ENCODE peak calls at places on chromosome 11, in ten cellular contexts. X, M, L, A, C, I, K, Q, T and W are unnamed samples.

GRCh38 chr11:117390743-117391142 is 63.1 kb downstream of the CEP164 start:
- DNase-seq in T (no peak), I (no peak), Q (no peak), X (no peak), M (no peak), A (no peak), L (no peak), K (no peak), C (no peak), W (no peak)

GRCh38 chr11:88174627-88175003 is 628 bp downstream of the RAB38 start:
- DNase-seq in K (peak), A (peak), Q (no peak), L (peak), X (peak), I (no peak), T (peak), C (peak), M (peak), W (peak)

GRCh38 chr11:17183836-17184235 is 23.9 kb downstream of the PIK3C2A start:
- DNase-seq in M (no peak), L (no peak), X (no peak), C (no peak), Q (no peak), A (no peak), K (no peak), T (no peak), I (no peak), W (no peak)

GRCh38 chr11:46410021-46410420 is 18.4 kb upstream of the CHRM4 start:
- DNase-seq in I (peak), Q (no peak), L (no peak), A (no peak), M (no peak), X (no peak), T (no peak), K (no peak), C (no peak), W (no peak)

GRCh38 chr11:82929121-82929520 is 27.6 kb downstream of the DDIAS start:
- DNase-seq in M (no peak), I (no peak), A (no peak), X (no peak), K (no peak), T (no peak), C (no peak), Q (no peak), L (no peak), W (no peak)

GRCh38 chr11:35349897-35350296 is 69.5 kb downstream of the SLC1A2 start:
- DNase-seq in M (no peak), Q (no peak), I (no peak), X (no peak), L (no peak), A (no peak), T (no peak), C (no peak), K (no peak), W (no peak)

GRCh38 chr11:28176231-28176853 is 68.2 kb downstream of the METTL15 start:
- DNase-seq in A (no peak), I (no peak), K (peak), X (no peak), M (peak), Q (no peak), L (no peak), T (no peak), C (no peak), W (no peak)

GRCh38 chr11:75022289-75022688 is 33.6 kb downstream of the NEU3 start:
- DNase-seq in C (no peak), T (no peak), A (no peak), M (no peak), X (no peak), Q (no peak), L (no peak), K (no peak), I (no peak), W (no peak)

GRCh38 chr11:66311470-66311964 is 5.3 kb downstream of the CD248 start:
- DNase-seq in C (no peak), L (no peak), K (no peak), T (no peak), I (no peak), Q (no peak), M (no peak), X (no peak), A (no peak), W (no peak)

GRCh38 chr11:61832758-61833157 is 4.7 kb downstream of the FADS2 start:
- DNase-seq in M (no peak), T (no peak), X (no peak), I (no peak), Q (no peak), L (no peak), A (no peak), C (no peak), K (no peak), W (no peak)

GRCh38 chr11:287821-288327 is 1.1 kb upstream of the PGGHG start:
- DNase-seq in A (no peak), C (no peak), L (no peak), X (no peak), Q (no peak), K (no peak), T (no peak), M (no peak), I (peak), W (no peak)

GRCh38 chr11:44936527-44936926 is 14.2 kb downstream of the TP53I11 start:
- DNase-seq in I (peak), L (peak), K (peak), M (peak), X (peak), T (peak), Q (peak), C (peak), A (peak), W (peak)

GRCh38 chr11:281486-282161 is 3.4 kb downstream of the NLRP6 start:
- DNase-seq in T (no peak), K (no peak), Q (no peak), C (no peak), X (no peak), M (no peak), L (no peak), I (peak), A (no peak), W (no peak)

GRCh38 chr11:118886681-118887111 is 3.0 kb downstream of the CXCR5 start:
- DNase-seq in A (no peak), K (no peak), X (no peak), Q (peak), C (no peak), I (no peak), T (no peak), L (no peak), M (no peak), W (no peak)

GRCh38 chr11:58578635-58579191 is at the start of gene ZFP91:
- DNase-seq in Q (peak), T (peak), I (peak), L (peak), C (peak), K (peak), X (peak), M (peak), A (peak), W (peak)

GRCh38 chr11:125082611-125083311 is 19.7 kb downstream of the SLC37A2 start:
- DNase-seq in I (no peak), K (peak), M (peak), X (no peak), L (no peak), Q (no peak), A (peak), C (no peak), T (peak), W (no peak)

GRCh38 chr11:74923125-74923524 is 25.8 kb downstream of the XRRA1 start:
- DNase-seq in T (no peak), A (no peak), X (no peak), M (no peak), L (no peak), K (no peak), I (no peak), Q (no peak), C (no peak), W (no peak)

GRCh38 chr11:78526497-78527146 is 48.0 kb downstream of the NARS2 start:
- DNase-seq in C (no peak), A (no peak), L (no peak), T (no peak), K (no peak), I (no peak), X (no peak), Q (no peak), M (no peak), W (no peak)

GRCh38 chr11:111148116-111148515 is 97.4 kb upstream of the POU2AF2 start:
- DNase-seq in Q (no peak), C (no peak), I (no peak), K (no peak), X (no peak), M (no peak), T (no peak), A (peak), L (no peak), W (no peak)

GRCh38 chr11:120011836-120012235 is 126.1 kb downstream of the TRIM29 start:
- DNase-seq in T (no peak), C (no peak), I (no peak), Q (no peak), L (no peak), M (no peak), A (no peak), K (no peak), X (no peak), W (no peak)

GRCh38 chr11:126528075-126528474 is 172.6 kb downstream of the ST3GAL4 start:
- DNase-seq in K (no peak), A (no peak), C (no peak), X (no peak), L (no peak), M (no peak), T (no peak), Q (no peak), I (no peak), W (no peak)

GRCh38 chr11:133530501-133530835 is 1.8 kb downstream of the OPCML start:
- DNase-seq in I (no peak), M (no peak), Q (no peak), C (no peak), L (peak), A (no peak), K (no peak), X (no peak), T (no peak), W (no peak)

GRCh38 chr11:61442616-61443015 is 12.7 kb downstream of the SDHAF2 start:
- DNase-seq in M (no peak), K (no peak), X (no peak), I (no peak), A (no peak), Q (no peak), L (no peak), C (no peak), T (no peak), W (no peak)

GRCh38 chr11:17508306-17508705 is 31.7 kb upstream of the ABCC8 start:
- DNase-seq in I (no peak), C (no peak), X (no peak), L (no peak), T (no peak), M (no peak), A (no peak), Q (no peak), K (peak), W (no peak)

GRCh38 chr11:47004595-47005033 is 68.1 kb downstream of the CSTPP1 start:
- DNase-seq in A (peak), C (no peak), M (peak), X (no peak), K (peak), T (peak), L (peak), Q (peak), I (no peak), W (peak)

GRCh38 chr11:58788355-58789023 is 56.0 kb downstream of the GLYATL2 start:
- DNase-seq in L (peak), I (peak), Q (peak), M (peak), A (peak), C (peak), K (peak), T (peak), X (peak), W (peak)

GRCh38 chr11:118789501-118790356 is 1.2 kb downstream of the DDX6 start:
- DNase-seq in X (no peak), L (peak), I (peak), Q (no peak), A (no peak), M (peak), K (peak), T (peak), C (no peak), W (peak)

GRCh38 chr11:108913204-108913603 is 248.3 kb downstream of the DDX10 start:
- DNase-seq in I (no peak), L (no peak), Q (no peak), K (no peak), A (no peak), T (no peak), C (no peak), M (no peak), X (no peak), W (no peak)

GRCh38 chr11:255176-255575 is 18.4 kb downstream of the PSMD13 start:
- DNase-seq in M (peak), L (no peak), Q (no peak), C (no peak), K (peak), X (no peak), T (no peak), A (peak), I (no peak), W (no peak)

GRCh38 chr11:78868563-78868962 is 293.9 kb upstream of the NARS2 start:
- DNase-seq in I (no peak), Q (no peak), M (no peak), T (no peak), A (no peak), C (no peak), L (no peak), K (no peak), X (no peak), W (no peak)

GRCh38 chr11:45715398-45715797 is 50.0 kb upstream of the CHST1 start:
- DNase-seq in L (no peak), I (no peak), T (no peak), X (no peak), Q (no peak), M (no peak), A (no peak), C (no peak), K (no peak), W (no peak)

GRCh38 chr11:9231848-9232177 is 33.3 kb downstream of the DENND5A start:
- DNase-seq in C (no peak), A (peak), K (peak), L (peak), Q (no peak), I (no peak), T (peak), M (no peak), X (no peak), W (no peak)

GRCh38 chr11:78101073-78101472 is 21.4 kb upstream of the NDUFC2 start:
- DNase-seq in C (no peak), X (no peak), I (no peak), Q (no peak), A (peak), T (peak), K (no peak), L (no peak), M (no peak), W (no peak)

GRCh38 chr11:63609536-63609935 is 4.7 kb downstream of the PLAAT3 start:
- DNase-seq in X (no peak), I (no peak), C (no peak), M (no peak), A (no peak), T (no peak), L (no peak), K (no peak), Q (no peak), W (peak)

GRCh38 chr11:62605467-62605866 is 3.8 kb upstream of the MTA2 start:
- DNase-seq in K (no peak), Q (no peak), M (no peak), L (no peak), C (no peak), I (no peak), A (no peak), T (no peak), X (no peak), W (no peak)

GRCh38 chr11:45238724-45239123 is 47.4 kb downstream of the SYT13 start:
- DNase-seq in T (peak), A (peak), L (no peak), I (no peak), Q (no peak), M (peak), X (peak), K (peak), C (no peak), W (no peak)

GRCh38 chr11:96817488-96817887 is 427.7 kb downstream of the JRKL start:
- DNase-seq in K (peak), X (no peak), C (no peak), M (no peak), Q (no peak), T (peak), I (no peak), L (no peak), A (no peak), W (no peak)

DNA sequence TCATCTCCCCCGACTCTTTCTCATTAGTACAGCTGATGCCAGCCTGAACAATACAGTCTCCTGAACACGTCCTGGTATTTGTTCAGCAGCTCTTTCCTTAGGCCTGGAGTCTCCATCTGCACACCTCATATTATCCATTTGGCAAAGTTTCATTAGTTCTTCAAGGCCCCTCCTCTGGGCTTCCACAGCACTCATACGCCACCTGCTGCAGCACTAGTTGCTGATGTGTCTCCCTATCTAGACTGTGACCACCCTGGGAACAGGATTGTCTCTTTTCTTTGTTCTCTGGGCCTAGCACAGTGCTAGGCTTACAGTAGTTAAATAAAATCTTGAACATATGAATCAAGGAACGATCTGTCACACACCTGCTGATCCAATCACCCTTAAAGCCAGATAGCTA is 17.2 kb downstream of the DCHS1 start:
- DNase-seq in Q (no peak), L (no peak), T (no peak), I (no peak), C (no peak), K (no peak), A (no peak), X (no peak), M (no peak), W (no peak)
- TF ChIP-seq CTCF in Q (no peak), L (no peak), T (no peak), I (no peak), C (no peak), K (no peak), A (no peak), X (no peak), M (no peak), W (no peak)

GRCh38 chr11:1555713-1556153 is 16.3 kb downstream of the DUSP8 start:
- DNase-seq in Q (no peak), K (no peak), C (no peak), M (no peak), T (no peak), X (no peak), L (no peak), I (no peak), A (no peak), W (no peak)

GRCh38 chr11:1556278-1557167 is 15.5 kb downstream of the DUSP8 start:
- DNase-seq in K (no peak), A (no peak), T (no peak), M (no peak), Q (no peak), I (peak), C (no peak), X (no peak), L (no peak), W (no peak)

GRCh38 chr11:1557168-1557884 is 14.7 kb downstream of the DUSP8 start:
- DNase-seq in I (no peak), L (no peak), A (no peak), Q (no peak), X (no peak), T (no peak), K (no peak), M (no peak), C (no peak), W (no peak)

GRCh38 chr11:1554981-1555712 is 16.9 kb downstream of the DUSP8 start:
- DNase-seq in L (no peak), A (no peak), X (no peak), C (no peak), M (no peak), Q (no peak), T (no peak), I (peak), K (no peak), W (peak)

GRCh38 chr11:1553808-1554594 is 18.1 kb downstream of the DUSP8 start:
- DNase-seq in L (no peak), Q (no peak), X (no peak), T (no peak), C (no peak), K (no peak), A (no peak), I (peak), M (peak), W (peak)
- TF ChIP-seq CTCF in L (no peak), Q (no peak), X (no peak), T (no peak), C (no peak), K (no peak), A (no peak), I (no peak), M (peak), W (peak)

GRCh38 chr11:34148504-34149165 is 43.2 kb downstream of the NAT10 start:
- DNase-seq in M (no peak), A (no peak), K (no peak), I (no peak), Q (peak), T (no peak), X (no peak), C (peak), L (no peak), W (no peak)

GRCh38 chr11:34151166-34151565 is 45.7 kb downstream of the NAT10 start:
- DNase-seq in T (no peak), Q (no peak), C (no peak), M (no peak), X (no peak), A (no peak), K (no peak), L (no peak), I (no peak), W (no peak)

GRCh38 chr11:34150494-34151151 is 45.2 kb downstream of the NAT10 start:
- DNase-seq in M (no peak), Q (no peak), T (peak), X (no peak), C (no peak), A (no peak), K (no peak), L (no peak), I (no peak), W (no peak)

GRCh38 chr11:34149274-34149673 is 43.8 kb downstream of the NAT10 start:
- DNase-seq in T (no peak), K (no peak), Q (no peak), L (no peak), X (no peak), M (no peak), C (no peak), I (no peak), A (no peak), W (no peak)

GRCh38 chr11:34149786-34150185 is 44.4 kb downstream of the NAT10 start:
- DNase-seq in M (no peak), K (peak), C (peak), A (no peak), I (peak), X (peak), L (no peak), T (no peak), Q (no peak), W (no peak)
- TF ChIP-seq CTCF in M (peak), K (peak), C (peak), A (peak), I (peak), X (peak), L (no peak), T (peak), Q (no peak), W (no peak)

DNA sequence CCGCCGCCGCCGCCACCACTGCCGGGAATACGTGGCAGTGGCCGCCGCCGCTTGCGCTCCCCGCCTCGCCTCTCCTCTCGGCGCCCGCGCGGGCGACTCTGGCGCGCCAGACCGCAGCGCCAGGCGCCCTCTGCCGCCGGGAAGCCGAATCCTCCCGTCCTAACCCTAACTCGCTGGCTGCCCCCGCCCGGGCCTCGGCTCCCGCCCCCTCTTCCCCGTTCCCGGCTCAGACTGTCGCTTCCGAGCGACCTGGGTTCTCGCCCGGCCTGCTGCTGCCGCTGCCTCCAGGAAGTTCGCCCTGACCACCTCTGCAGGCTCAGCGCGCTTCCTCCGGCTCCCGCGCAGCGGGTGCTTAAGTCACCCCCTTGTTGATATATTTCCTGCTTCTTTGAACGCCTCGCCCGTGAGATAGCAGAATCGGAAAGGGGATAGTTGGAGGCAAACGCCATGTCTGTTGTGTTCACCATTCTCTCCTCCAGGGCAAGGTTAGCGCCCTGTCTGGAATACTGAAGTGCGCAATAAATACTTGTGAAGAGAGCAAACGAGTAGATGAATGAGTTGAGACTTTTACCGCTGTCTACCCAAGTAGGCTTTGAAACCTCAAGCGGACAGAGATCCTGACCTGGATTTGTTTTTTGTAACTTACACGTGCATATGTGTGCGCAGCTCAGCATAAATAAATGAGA is at the start of gene SMCO4:
- DNase-seq in A (peak), Q (peak), I (peak), X (peak), T (peak), L (peak), C (peak), K (peak), M (peak), W (peak)
- TF ChIP-seq CTCF in A (peak), Q (peak), I (peak), X (peak), T (no peak), L (peak), C (peak), K (peak), M (peak), W (peak)

GRCh38 chr11:30855383-30856006 is 269.3 kb upstream of the MPPED2 start:
- DNase-seq in A (peak), X (no peak), C (no peak), M (peak), Q (no peak), L (no peak), I (no peak), T (no peak), K (peak), W (no peak)
- TF ChIP-seq CTCF in A (peak), X (peak), C (peak), M (peak), Q (no peak), L (peak), I (no peak), T (peak), K (no peak), W (peak)

GRCh38 chr11:11152877-11153276 is 200.2 kb downstream of the CSNK2A3 start:
- DNase-seq in T (no peak), M (no peak), C (no peak), Q (no peak), A (no peak), L (no peak), K (no peak), X (no peak), I (no peak), W (no peak)

GRCh38 chr11:11155962-11156815 is 196.9 kb downstream of the CSNK2A3 start:
- DNase-seq in Q (no peak), M (peak), C (peak), T (no peak), X (peak), K (no peak), I (peak), L (no peak), A (no peak), W (no peak)

GRCh38 chr11:11157201-11157600 is 195.8 kb downstream of the CSNK2A3 start:
- DNase-seq in T (no peak), I (no peak), Q (no peak), A (peak), X (peak), K (peak), C (peak), L (no peak), M (peak), W (no peak)
- TF ChIP-seq CTCF in T (peak), I (peak), Q (peak), A (peak), X (peak), K (peak), C (peak), L (peak), M (no peak), W (no peak)